ENCODE peak calls at places on chromosomes 13 and 19, in five cellular contexts. Y, Q, K, F and A are unnamed samples.

GRCh38 chr19:51751655-51752054 is at the start of gene FPR1:
- DNase-seq in Y (no peak), Q (no peak), K (no peak), F (no peak), A (no peak)

GRCh38 chr13:25281193-25281936 is 5.9 kb downstream of the MTMR6 start:
- DNase-seq in Y (no peak), Q (no peak), K (no peak), F (no peak), A (no peak)

GRCh38 chr19:30602661-30603322 is 230.6 kb downstream of the ZNF536 start:
- DNase-seq in Y (no peak), Q (no peak), K (peak; percentile 28), F (no peak), A (peak; percentile 20)

GRCh38 chr13:22175211-22175610 is 504.3 kb downstream of the FGF9 start:
- DNase-seq in Y (no peak), Q (no peak), K (no peak), F (no peak), A (no peak)

GRCh38 chr19:13215572-13216380 is 65.6 kb downstream of the IER2 start:
- DNase-seq in Y (peak; percentile 3), Q (no peak), K (no peak), F (peak; percentile 49), A (no peak)

GRCh38 chr19:16001481-16002312 is 52.9 kb downstream of the OR10H4 start:
- DNase-seq in Y (no peak), Q (no peak), K (peak; percentile 58), F (no peak), A (no peak)

GRCh38 chr13:40668335-40668734 is 1.9 kb upstream of the FOXO1 start:
- DNase-seq in Y (peak; percentile 39), Q (no peak), K (peak; percentile 81), F (peak; percentile 20), A (peak; percentile 39)

GRCh38 chr13:113486698-113487097 is 3.8 kb downstream of the DCUN1D2 start:
- DNase-seq in Y (no peak), Q (no peak), K (no peak), F (no peak), A (no peak)

GRCh38 chr13:95185851-95186250 is 115.4 kb downstream of the ABCC4 start:
- DNase-seq in Y (no peak), Q (no peak), K (no peak), F (no peak), A (no peak)

GRCh38 chr13:31982124-31982523 is 49.5 kb upstream of the FRY start:
- DNase-seq in Y (no peak), Q (no peak), K (no peak), F (no peak), A (peak; percentile 21)

GRCh38 chr19:34224996-34225658 is 29.2 kb upstream of the GARRE1 start:
- DNase-seq in Y (no peak), Q (no peak), K (no peak), F (no peak), A (no peak)

GRCh38 chr19:13460045-13460444 is 46.2 kb downstream of the CACNA1A start:
- DNase-seq in Y (no peak), Q (no peak), K (no peak), F (no peak), A (no peak)

GRCh38 chr13:99962242-99962641 is 9.3 kb downstream of the ZIC5 start:
- DNase-seq in Y (no peak), Q (no peak), K (no peak), F (no peak), A (no peak)

GRCh38 chr13:112809332-112810310 is 119.8 kb downstream of the ATP11A start:
- DNase-seq in Y (no peak), Q (no peak), K (peak; percentile 46), F (no peak), A (no peak)

GRCh38 chr13:28540612-28541011 is 45.7 kb upstream of the FLT1 start:
- DNase-seq in Y (no peak), Q (no peak), K (no peak), F (no peak), A (no peak)

GRCh38 chr13:106034201-106034600 is 501.3 kb downstream of the EFNB2 start:
- DNase-seq in Y (no peak), Q (no peak), K (no peak), F (no peak), A (no peak)

GRCh38 chr19:12794196-12794921 is 3.1 kb downstream of the JUNB start:
- DNase-seq in Y (no peak), Q (no peak), K (no peak), F (no peak), A (no peak)

GRCh38 chr13:112842931-112843391 is 126.1 kb upstream of the MCF2L start:
- DNase-seq in Y (no peak), Q (no peak), K (no peak), F (no peak), A (no peak)

GRCh38 chr13:33105387-33106005 is 89.3 kb downstream of the KL start:
- DNase-seq in Y (no peak), Q (no peak), K (no peak), F (no peak), A (no peak)

GRCh38 chr13:31908696-31909386 is 122.7 kb upstream of the FRY start:
- DNase-seq in Y (no peak), Q (no peak), K (no peak), F (no peak), A (no peak)

GRCh38 chr19:12155324-12155723 is 1.2 kb downstream of the ZNF625 start:
- DNase-seq in Y (no peak), Q (no peak), K (no peak), F (no peak), A (no peak)

GRCh38 chr19:35557539-35558399 is 5.7 kb downstream of the ATP4A start:
- DNase-seq in Y (peak; percentile 78), Q (peak; percentile 89), K (no peak), F (peak; percentile 98), A (peak; percentile 76)

GRCh38 chr19:46489445-46490272 is 6.0 kb downstream of the PNMA8B start:
- DNase-seq in Y (peak; percentile 63), Q (no peak), K (peak; percentile 77), F (peak; percentile 79), A (no peak)
- H3K4me1 ChIP-seq in Y (peaks cover 18% of the 10 kb centered on the region), Q (peaks cover 16% of the 10 kb centered on the region), K (no peaks in the 10 kb centered on the region), F (peaks cover 33% of the 10 kb centered on the region), A (no peaks in the 10 kb centered on the region)

DNA sequence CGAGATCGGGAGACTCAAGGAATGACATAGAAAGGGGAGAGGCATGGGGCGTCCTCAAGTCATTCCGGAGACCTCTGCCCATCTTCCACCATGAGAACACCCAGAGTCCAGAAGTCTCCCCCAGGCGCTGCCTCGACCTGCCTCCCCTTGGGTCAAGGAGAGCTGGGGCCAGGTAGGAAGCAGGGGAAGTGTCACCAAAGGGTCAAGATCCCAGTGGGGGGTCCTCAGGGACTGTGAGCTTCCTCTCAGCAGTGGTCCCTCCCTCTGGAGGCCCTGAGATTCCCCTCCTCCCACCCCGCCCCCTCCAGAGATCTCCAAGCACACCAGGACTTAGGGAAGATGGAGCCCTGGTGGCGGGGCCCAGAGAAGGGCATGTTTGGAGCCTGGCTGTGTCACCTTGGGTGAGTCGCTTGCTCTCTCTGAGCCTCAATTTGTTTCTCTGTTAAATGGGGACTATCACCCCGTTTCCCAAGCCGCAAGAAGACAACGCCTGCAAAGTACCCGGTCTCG is 919 bp downstream of the DACT3 start:
- DNase-seq in Y (peak; percentile 72), Q (peak; percentile 61), K (no peak), F (peak; percentile 25), A (peak; percentile 42)
- H3K27ac ChIP-seq in Y (peak overlapping the region; percentile 95), Q (peak overlapping the region; percentile 31), K (peak overlapping the region; percentile 88), F (peak overlapping the region; percentile 59), A (no peak overlapping the region)

GRCh38 chr19:19488875-19489690 is 26.3 kb downstream of the TSSK6 start:
- DNase-seq in Y (peak; percentile 93), Q (peak; percentile 66), K (peak; percentile 89), F (peak; percentile 85), A (peak; percentile 28)
- H3K4me1 ChIP-seq in Y (peaks cover 52% of the 10 kb centered on the region), Q (peaks cover 28% of the 10 kb centered on the region), K (no peaks in the 10 kb centered on the region), F (peaks cover 27% of the 10 kb centered on the region), A (peaks cover 30% of the 10 kb centered on the region)

GRCh38 chr13:30668305-30668704 is 50.6 kb downstream of the USPL1 start:
- DNase-seq in Y (no peak), Q (no peak), K (no peak), F (no peak), A (no peak)

GRCh38 chr13:30667014-30667413 is 49.3 kb downstream of the USPL1 start:
- DNase-seq in Y (no peak), Q (no peak), K (no peak), F (no peak), A (no peak)

GRCh38 chr13:30664689-30665088 is 47.0 kb downstream of the USPL1 start:
- DNase-seq in Y (no peak), Q (no peak), K (no peak), F (no peak), A (no peak)

GRCh38 chr13:30665638-30666037 is 47.9 kb downstream of the USPL1 start:
- DNase-seq in Y (peak; percentile 19), Q (no peak), K (no peak), F (no peak), A (no peak)

GRCh38 chr13:30666113-30666512 is 48.4 kb downstream of the USPL1 start:
- DNase-seq in Y (no peak), Q (no peak), K (no peak), F (no peak), A (no peak)
- H3K27ac ChIP-seq in Y (peak overlapping the region; percentile 71), Q (no peak overlapping the region), K (no peak overlapping the region), F (no peak overlapping the region), A (no peak overlapping the region)

DNA sequence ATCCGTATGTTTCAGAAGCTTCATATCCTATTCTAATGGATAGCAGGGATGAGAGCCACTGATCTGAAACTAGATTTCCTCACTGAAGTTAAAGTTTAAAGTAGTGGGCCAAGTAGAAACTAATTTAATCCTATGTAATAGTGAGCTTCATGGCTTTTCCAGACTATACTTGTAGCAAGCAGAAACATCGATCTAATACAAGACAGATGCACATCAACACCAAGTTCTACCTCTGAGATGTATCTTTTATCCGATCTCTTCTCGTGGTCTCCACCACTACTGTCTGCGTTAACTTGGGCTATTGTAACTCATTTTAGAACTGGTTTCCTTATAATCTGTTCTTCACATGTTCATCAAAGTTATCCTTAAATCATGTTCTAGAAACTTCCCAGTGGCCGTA is 3.1 kb downstream of the ERCC5 start:
- DNase-seq in Y (no peak), Q (no peak), K (no peak), F (no peak), A (no peak)
- H3K4me1 ChIP-seq in Y (no peaks in the 10 kb centered on the region), Q (peaks cover 3% of the 10 kb centered on the region), K (no peaks in the 10 kb centered on the region), F (peaks cover 4% of the 10 kb centered on the region), A (peaks cover 3% of the 10 kb centered on the region)

GRCh38 chr13:66264976-66265375 is 965.2 kb downstream of the PCDH9 start:
- DNase-seq in Y (no peak), Q (no peak), K (no peak), F (no peak), A (no peak)
- H3K27ac ChIP-seq in Y (no peak overlapping the region), Q (no peak overlapping the region), K (no peak overlapping the region), F (no peak overlapping the region), A (no peak overlapping the region)

DNA sequence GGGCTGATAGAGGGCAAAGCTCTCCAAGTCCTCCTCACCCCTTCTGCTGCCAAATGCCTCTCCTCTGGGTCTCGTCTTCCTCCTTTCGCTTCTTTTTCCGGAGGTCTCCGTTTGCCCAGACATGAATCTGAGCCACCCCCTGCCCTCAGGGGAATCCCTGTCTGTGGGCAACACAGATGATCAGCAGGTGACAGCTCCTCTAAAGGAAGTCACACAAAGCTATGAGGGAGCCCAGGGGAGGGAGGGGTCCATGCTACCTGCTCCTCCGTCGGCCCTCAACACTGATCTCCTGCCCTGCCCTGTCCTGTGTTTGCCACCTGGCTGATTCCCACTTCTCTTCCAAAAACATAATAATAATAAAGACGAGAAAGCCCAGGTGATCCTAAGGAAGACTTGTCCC is 436 bp downstream of the TMEM150B start:
- DNase-seq in Y (no peak), Q (no peak), K (no peak), F (no peak), A (no peak)
- H3K4me1 ChIP-seq in Y (peaks cover 6% of the 10 kb centered on the region), Q (peaks cover 3% of the 10 kb centered on the region), K (no peaks in the 10 kb centered on the region), F (no peaks in the 10 kb centered on the region), A (no peaks in the 10 kb centered on the region)

GRCh38 chr19:8352134-8352827 is 9.2 kb upstream of the KANK3 start:
- DNase-seq in Y (no peak), Q (no peak), K (no peak), F (no peak), A (no peak)
- H3K27ac ChIP-seq in Y (no peak overlapping the region), Q (peak overlapping the region; percentile 66), K (no peak overlapping the region), F (peak overlapping the region; percentile 5), A (no peak overlapping the region)